ENCODE peak calls at places on chromosomes 2 and 18, in five cellular contexts. H, S, T, B and F are unnamed samples.

GRCh38 chr2:43636616-43637015 is 444 bp upstream of the PLEKHH2 start:
- DNase-seq in H (no peak), T (no peak), B (no peak), S (no peak), F (no peak)

GRCh38 chr18:79515944-79516351 is 120.2 kb downstream of the NFATC1 start:
- DNase-seq in H (no peak), T (peak; percentile 31), S (no peak), B (no peak), F (no peak)

GRCh38 chr2:159856760-159857159 is 58.8 kb upstream of the CD302 start:
- DNase-seq in H (no peak), S (no peak), T (no peak), B (no peak), F (no peak)

GRCh38 chr2:69056071-69056470 is 43.1 kb downstream of the ANTXR1 start:
- DNase-seq in B (no peak), S (no peak), H (no peak), T (no peak), F (no peak)

GRCh38 chr18:62372156-62372555 is 47.0 kb downstream of the TNFRSF11A start:
- DNase-seq in T (no peak), B (no peak), H (peak; percentile 58), S (no peak), F (peak; percentile 84)

GRCh38 chr18:22475426-22476100 is 57.8 kb upstream of the CTAGE1 start:
- DNase-seq in H (no peak), T (no peak), S (no peak), B (no peak), F (no peak)

GRCh38 chr2:12051831-12052230 is 305.4 kb downstream of the LPIN1 start:
- DNase-seq in T (no peak), S (peak; percentile 52), H (no peak), B (no peak), F (no peak)

GRCh38 chr2:188786368-188786781 is 187.8 kb upstream of the COL3A1 start:
- DNase-seq in S (peak; percentile 86), H (no peak), B (no peak), T (no peak), F (no peak)

GRCh38 chr2:26946841-26947784 is 23.3 kb upstream of the MAPRE3 start:
- DNase-seq in B (no peak), H (no peak), S (peak; percentile 49), T (no peak), F (no peak)

GRCh38 chr2:237073552-237073951 is 12.1 kb upstream of the COPS8 start:
- DNase-seq in S (peak; percentile 78), B (no peak), H (no peak), T (no peak), F (no peak)

GRCh38 chr2:10982931-10983701 is 71.4 kb downstream of the KCNF1 start:
- DNase-seq in B (no peak), T (no peak), S (no peak), H (no peak), F (no peak)

GRCh38 chr2:74690571-74690970 is 36.5 kb downstream of the SEMA4F start:
- DNase-seq in T (no peak), S (peak; percentile 68), B (peak; percentile 39), H (peak; percentile 19), F (peak; percentile 32)

GRCh38 chr2:72140621-72140960 is 7.1 kb downstream of the CYP26B1 start:
- DNase-seq in S (no peak), H (no peak), T (peak; percentile 39), B (no peak), F (no peak)

GRCh38 chr2:214035921-214036320 is 374.9 kb upstream of the VWC2L start:
- DNase-seq in T (no peak), H (no peak), B (no peak), S (no peak), F (no peak)

GRCh38 chr2:207119048-207119447 is 46.7 kb downstream of the KLF7 start:
- DNase-seq in B (no peak), S (no peak), T (no peak), H (no peak), F (no peak)

GRCh38 chr18:48973731-48974130 is 23.0 kb upstream of the SMAD7 start:
- DNase-seq in S (no peak), T (no peak), B (no peak), H (no peak), F (no peak)

GRCh38 chr2:157466764-157467163 is 22.9 kb upstream of the CYTIP start:
- DNase-seq in S (no peak), T (no peak), H (no peak), B (no peak), F (no peak)

GRCh38 chr2:238098854-238099708 is 1.1 kb upstream of the ESPNL start:
- DNase-seq in H (no peak), B (no peak), T (peak; percentile 39), S (no peak), F (no peak)

GRCh38 chr2:105176429-105176828 is 65.1 kb upstream of the GPR45 start:
- DNase-seq in S (no peak), H (no peak), B (no peak), T (peak; percentile 54), F (no peak)

GRCh38 chr2:174629514-174629913 is 31.9 kb upstream of the WIPF1 start:
- DNase-seq in H (no peak), S (no peak), B (no peak), T (no peak), F (no peak)

GRCh38 chr2:42652086-42652485 is 83.7 kb downstream of the MTA3 start:
- DNase-seq in H (no peak), T (no peak), B (no peak), S (no peak), F (no peak)

GRCh38 chr2:227511239-227511930 is 39.4 kb downstream of the AGFG1 start:
- DNase-seq in H (no peak), T (no peak), B (no peak), S (no peak), F (no peak)

GRCh38 chr18:35592298-35592697 is 10.8 kb downstream of the GALNT1 start:
- DNase-seq in H (no peak), T (no peak), S (no peak), B (no peak), F (no peak)

GRCh38 chr2:17083902-17084301 is 418.3 kb upstream of the CYRIA start:
- DNase-seq in T (no peak), H (no peak), B (no peak), S (peak; percentile 67), F (no peak)

GRCh38 chr18:34624551-34624950 is 85.5 kb upstream of the DTNA start:
- DNase-seq in H (peak; percentile 26), T (no peak), B (no peak), S (no peak), F (no peak)

GRCh38 chr18:13464432-13465125 is 246.0 kb downstream of the LDLRAD4 start:
- DNase-seq in S (no peak), B (peak; percentile 64), H (no peak), T (peak; percentile 57), F (no peak)

GRCh38 chr2:172859821-172860707 is 124.4 kb downstream of the RAPGEF4 start:
- DNase-seq in B (no peak), S (no peak), H (no peak), T (no peak), F (no peak)

GRCh38 chr2:239399404-239399999 is 1.3 kb downstream of the HDAC4 start:
- DNase-seq in T (no peak), H (no peak), S (peak; percentile 6), B (no peak), F (no peak)

GRCh38 chr18:48766487-48766886 is 184.3 kb downstream of the SMAD7 start:
- DNase-seq in T (no peak), S (no peak), H (no peak), B (no peak), F (no peak)

GRCh38 chr2:205133544-205133943 is 548.8 kb upstream of the NRP2 start:
- DNase-seq in S (peak; percentile 24), H (no peak), T (no peak), B (no peak), F (no peak)

GRCh38 chr18:468841-469796 is 31.4 kb downstream of the COLEC12 start:
- DNase-seq in H (no peak), T (no peak), B (no peak), S (no peak), F (no peak)

GRCh38 chr2:42962521-42962953 is 170.2 kb upstream of the HAAO start:
- DNase-seq in H (no peak), S (peak; percentile 54), T (no peak), B (no peak), F (no peak)

GRCh38 chr18:21998531-21998930 is 170.9 kb upstream of the GATA6 start:
- DNase-seq in H (no peak), T (no peak), B (no peak), S (no peak), F (no peak)

GRCh38 chr2:74534411-74534810 is 4.7 kb downstream of the HTRA2 start:
- DNase-seq in T (no peak), H (no peak), S (no peak), B (no peak), F (no peak)

GRCh38 chr2:148660999-148661398 is 16.4 kb downstream of the EPC2 start:
- DNase-seq in H (no peak), T (no peak), S (peak; percentile 50), B (no peak), F (no peak)

GRCh38 chr2:36322108-36322507 is 33.5 kb upstream of the CRIM1 start:
- DNase-seq in H (no peak), T (no peak), B (no peak), S (peak; percentile 64), F (no peak)

GRCh38 chr18:3450358-3451107 is 561 bp downstream of the TGIF1 start:
- DNase-seq in S (peak; percentile 78), T (peak; percentile 78), H (no peak), B (no peak), F (no peak)

GRCh38 chr2:25301453-25302352 is 40.0 kb downstream of the DNMT3A start:
- DNase-seq in H (no peak), B (peak; percentile 82), S (peak; percentile 73), T (no peak), F (no peak)